ENCODE peak calls at places on chromosome 22, in six cellular contexts. One of them, this sample, is unnamed.

GRCh38 chr22:36528336-36528735 is 630 bp downstream of the EIF3D start:
- DNase-seq in adrenal gland: no peak
- DNase-seq in CD8-positive, alpha-beta T cell: no peak
- DNase-seq in IMR-90: no peak
- DNase-seq in neuronal stem cell: no peak
- DNase-seq in H7: peak; percentile 36
- DNase-seq in this sample: no peak

GRCh38 chr22:23431337-23432072 is 148.6 kb downstream of the IGLL1 start:
- DNase-seq in adrenal gland: peak; percentile 56
- DNase-seq in CD8-positive, alpha-beta T cell: no peak
- DNase-seq in IMR-90: no peak
- DNase-seq in neuronal stem cell: no peak
- DNase-seq in H7: no peak
- DNase-seq in this sample: no peak

GRCh38 chr22:48872271-48873260 is 955.1 kb downstream of the BRD1 start:
- DNase-seq in adrenal gland: no peak
- DNase-seq in CD8-positive, alpha-beta T cell: no peak
- DNase-seq in IMR-90: no peak
- DNase-seq in neuronal stem cell: no peak
- DNase-seq in H7: peak; percentile 44
- DNase-seq in this sample: no peak

GRCh38 chr22:39574779-39575551 is 4.4 kb downstream of the CACNA1I start:
- DNase-seq in adrenal gland: peak; percentile 95
- DNase-seq in CD8-positive, alpha-beta T cell: no peak
- DNase-seq in IMR-90: peak; percentile 95
- DNase-seq in neuronal stem cell: no peak
- DNase-seq in H7: peak; percentile 54
- DNase-seq in this sample: peak; percentile 94

GRCh38 chr22:30675436-30675835 is 7.8 kb upstream of the DUSP18 start:
- DNase-seq in adrenal gland: no peak
- DNase-seq in CD8-positive, alpha-beta T cell: no peak
- DNase-seq in IMR-90: no peak
- DNase-seq in neuronal stem cell: no peak
- DNase-seq in H7: no peak
- DNase-seq in this sample: no peak

GRCh38 chr22:46085831-46086576 is 64.3 kb upstream of the PPARA start:
- DNase-seq in adrenal gland: peak; percentile 60
- DNase-seq in CD8-positive, alpha-beta T cell: no peak
- DNase-seq in IMR-90: no peak
- DNase-seq in neuronal stem cell: no peak
- DNase-seq in H7: no peak
- DNase-seq in this sample: peak; percentile 97

GRCh38 chr22:45268167-45268957 is 16.4 kb upstream of the UPK3A start:
- DNase-seq in adrenal gland: no peak
- DNase-seq in CD8-positive, alpha-beta T cell: no peak
- DNase-seq in IMR-90: no peak
- DNase-seq in neuronal stem cell: peak; percentile 89
- DNase-seq in H7: peak; percentile 99
- DNase-seq in this sample: peak; percentile 26

GRCh38 chr22:50699754-50700386 is 27.2 kb downstream of the SHANK3 start:
- DNase-seq in adrenal gland: peak; percentile 3
- DNase-seq in CD8-positive, alpha-beta T cell: no peak
- DNase-seq in IMR-90: no peak
- DNase-seq in neuronal stem cell: no peak
- DNase-seq in H7: peak; percentile 95
- DNase-seq in this sample: no peak

GRCh38 chr22:29985912-29986311 is 94.4 kb upstream of the HORMAD2 start:
- DNase-seq in adrenal gland: no peak
- DNase-seq in CD8-positive, alpha-beta T cell: no peak
- DNase-seq in IMR-90: no peak
- DNase-seq in neuronal stem cell: no peak
- DNase-seq in H7: no peak
- DNase-seq in this sample: no peak

GRCh38 chr22:42190274-42190673 is 59.7 kb upstream of the CYP2D6 start:
- DNase-seq in adrenal gland: peak; percentile 17
- DNase-seq in CD8-positive, alpha-beta T cell: no peak
- DNase-seq in IMR-90: no peak
- DNase-seq in neuronal stem cell: no peak
- DNase-seq in H7: no peak
- DNase-seq in this sample: peak; percentile 51

GRCh38 chr22:49406047-49406650 is 421.5 kb downstream of the BRD1 start:
- DNase-seq in adrenal gland: no peak
- DNase-seq in CD8-positive, alpha-beta T cell: no peak
- DNase-seq in IMR-90: no peak
- DNase-seq in neuronal stem cell: no peak
- DNase-seq in H7: peak; percentile 15
- DNase-seq in this sample: no peak

GRCh38 chr22:32852346-32853251 is 51.1 kb downstream of the TIMP3 start:
- DNase-seq in adrenal gland: peak; percentile 73
- DNase-seq in CD8-positive, alpha-beta T cell: no peak
- DNase-seq in IMR-90: no peak
- DNase-seq in neuronal stem cell: no peak
- DNase-seq in H7: no peak
- DNase-seq in this sample: no peak

GRCh38 chr22:26169312-26170111 is at the start of gene SEZ6L:
- DNase-seq in adrenal gland: no peak
- DNase-seq in CD8-positive, alpha-beta T cell: no peak
- DNase-seq in IMR-90: no peak
- DNase-seq in neuronal stem cell: peak; percentile 47
- DNase-seq in H7: peak; percentile 87
- DNase-seq in this sample: no peak

GRCh38 chr22:44455151-44455962 is 42.7 kb downstream of the RTL6 start:
- DNase-seq in adrenal gland: no peak
- DNase-seq in CD8-positive, alpha-beta T cell: peak; percentile 82
- DNase-seq in IMR-90: no peak
- DNase-seq in neuronal stem cell: no peak
- DNase-seq in H7: no peak
- DNase-seq in this sample: no peak

GRCh38 chr22:46941958-46942815 is 179.7 kb downstream of the TBC1D22A start:
- DNase-seq in adrenal gland: no peak
- DNase-seq in CD8-positive, alpha-beta T cell: no peak
- DNase-seq in IMR-90: peak; percentile 13
- DNase-seq in neuronal stem cell: no peak
- DNase-seq in H7: no peak
- DNase-seq in this sample: peak; percentile 29

GRCh38 chr22:45318558-45319318 is 9.0 kb downstream of the FAM118A start:
- DNase-seq in adrenal gland: no peak
- DNase-seq in CD8-positive, alpha-beta T cell: peak; percentile 63
- DNase-seq in IMR-90: peak; percentile 70
- DNase-seq in neuronal stem cell: no peak
- DNase-seq in H7: no peak
- DNase-seq in this sample: no peak

GRCh38 chr22:46049726-46050450 is 72.9 kb upstream of the WNT7B start:
- DNase-seq in adrenal gland: peak; percentile 5
- DNase-seq in CD8-positive, alpha-beta T cell: no peak
- DNase-seq in IMR-90: no peak
- DNase-seq in neuronal stem cell: no peak
- DNase-seq in H7: no peak
- DNase-seq in this sample: no peak

DNA sequence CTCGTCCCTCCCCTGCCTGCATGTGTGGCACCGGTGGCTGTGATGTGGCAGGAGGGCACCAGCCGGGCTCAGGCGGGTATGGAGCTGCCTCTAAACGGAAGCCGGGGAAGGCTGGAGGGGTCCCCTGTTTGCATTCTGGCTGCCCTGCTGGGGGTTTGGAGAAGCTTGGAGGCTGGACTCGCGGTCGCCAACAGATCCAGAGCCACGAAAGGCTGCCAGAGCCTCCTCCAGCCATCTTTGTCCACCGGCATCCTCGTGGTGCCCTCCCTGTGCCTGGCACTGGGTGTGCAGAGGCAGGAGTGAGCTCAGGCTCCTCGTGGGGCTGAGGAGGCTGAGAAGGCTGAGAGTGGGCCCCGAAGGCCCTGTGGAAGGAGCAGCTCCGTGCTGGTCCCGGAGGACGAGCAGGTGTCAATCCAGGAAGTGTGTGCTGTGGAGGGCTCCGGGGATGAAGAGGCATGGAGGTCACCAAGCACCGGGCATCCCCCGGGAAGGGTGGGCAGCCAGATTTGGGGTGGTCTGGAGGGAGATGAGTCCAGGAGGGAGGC is 937 bp downstream of the KDELR3 start:
- DNase-seq in adrenal gland: no peak
- DNase-seq in CD8-positive, alpha-beta T cell: no peak
- DNase-seq in IMR-90: no peak
- DNase-seq in neuronal stem cell: no peak
- DNase-seq in H7: peak; percentile 63
- DNase-seq in this sample: no peak
- H3K4me3 ChIP-seq in adrenal gland: no peak overlapping the region
- H3K4me3 ChIP-seq in CD8-positive, alpha-beta T cell: no peak overlapping the region
- H3K4me3 ChIP-seq in IMR-90: peak overlapping the region; percentile 95
- H3K4me3 ChIP-seq in neuronal stem cell: peak overlapping the region; percentile 49
- H3K4me3 ChIP-seq in H7: no peak overlapping the region
- H3K4me3 ChIP-seq in this sample: peak overlapping the region; percentile 65

GRCh38 chr22:17777717-17778044 is 3.4 kb upstream of the BID start:
- DNase-seq in adrenal gland: no peak
- DNase-seq in CD8-positive, alpha-beta T cell: no peak
- DNase-seq in IMR-90: no peak
- DNase-seq in neuronal stem cell: no peak
- DNase-seq in H7: no peak
- DNase-seq in this sample: no peak
- H3K4me3 ChIP-seq in adrenal gland: no peak overlapping the region
- H3K4me3 ChIP-seq in CD8-positive, alpha-beta T cell: peak overlapping the region; percentile 100
- H3K4me3 ChIP-seq in IMR-90: no peak overlapping the region
- H3K4me3 ChIP-seq in neuronal stem cell: no peak overlapping the region
- H3K4me3 ChIP-seq in H7: no peak overlapping the region
- H3K4me3 ChIP-seq in this sample: no peak overlapping the region

GRCh38 chr22:24950272-24950902 is 2.1 kb upstream of the KIAA1671 start:
- DNase-seq in adrenal gland: no peak
- DNase-seq in CD8-positive, alpha-beta T cell: no peak
- DNase-seq in IMR-90: peak; percentile 8
- DNase-seq in neuronal stem cell: no peak
- DNase-seq in H7: peak; percentile 87
- DNase-seq in this sample: peak; percentile 50
- H3K4me3 ChIP-seq in adrenal gland: no peak overlapping the region
- H3K4me3 ChIP-seq in CD8-positive, alpha-beta T cell: no peak overlapping the region
- H3K4me3 ChIP-seq in IMR-90: no peak overlapping the region
- H3K4me3 ChIP-seq in neuronal stem cell: peak overlapping the region; percentile 34
- H3K4me3 ChIP-seq in H7: peak overlapping the region; percentile 26
- H3K4me3 ChIP-seq in this sample: no peak overlapping the region

DNA sequence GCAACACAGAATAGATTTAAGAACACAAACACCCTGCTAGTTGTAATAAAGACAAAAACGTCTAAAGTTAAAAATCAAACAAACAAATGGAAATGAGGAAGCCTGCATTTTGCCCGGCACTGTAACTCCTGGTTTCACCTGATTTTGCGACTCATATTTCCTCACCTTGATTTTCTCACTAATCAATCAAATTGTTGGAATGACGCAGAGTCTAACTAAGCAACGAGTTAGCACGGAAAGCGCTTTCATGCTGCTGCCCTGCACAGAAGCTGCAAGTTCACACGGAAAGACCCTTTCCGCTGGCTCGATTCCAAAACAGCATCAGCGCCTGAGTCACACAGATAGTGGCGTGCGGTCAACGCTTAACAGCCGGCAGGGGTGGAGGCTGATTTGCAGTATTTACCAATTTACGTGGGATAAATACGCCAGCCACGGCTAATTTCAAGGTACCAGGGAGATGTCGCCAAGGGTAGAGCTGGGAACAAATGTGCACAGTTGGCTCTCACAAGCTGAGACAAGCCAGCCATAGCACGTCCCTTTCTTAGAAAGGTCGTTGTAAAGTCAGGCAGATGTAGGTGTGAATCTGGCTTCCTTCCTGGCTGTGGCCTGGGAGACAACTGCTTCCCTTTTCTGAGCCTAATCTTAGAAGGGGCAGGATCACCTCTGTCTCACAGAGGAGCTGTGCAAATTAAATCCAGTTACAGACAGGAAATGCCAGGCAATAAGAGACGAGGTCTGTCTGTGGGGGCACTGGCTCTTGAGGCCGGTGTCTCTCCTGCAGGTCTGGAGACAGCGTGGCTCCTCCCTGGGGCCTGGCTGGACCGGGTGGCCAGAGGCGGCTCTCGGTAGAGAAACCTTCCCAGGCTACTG is 76.9 kb upstream of the TTLL12 start:
- DNase-seq in adrenal gland: peak; percentile 51
- DNase-seq in CD8-positive, alpha-beta T cell: peak; percentile 85
- DNase-seq in IMR-90: peak; percentile 88
- DNase-seq in neuronal stem cell: no peak
- DNase-seq in H7: no peak
- DNase-seq in this sample: no peak
- H3K4me3 ChIP-seq in adrenal gland: no peak overlapping the region
- H3K4me3 ChIP-seq in CD8-positive, alpha-beta T cell: peak overlapping the region; percentile 23
- H3K4me3 ChIP-seq in IMR-90: no peak overlapping the region
- H3K4me3 ChIP-seq in neuronal stem cell: no peak overlapping the region
- H3K4me3 ChIP-seq in H7: no peak overlapping the region
- H3K4me3 ChIP-seq in this sample: no peak overlapping the region

GRCh38 chr22:21984793-21985192 is 2.2 kb upstream of the TOP3B start:
- DNase-seq in adrenal gland: no peak
- DNase-seq in CD8-positive, alpha-beta T cell: no peak
- DNase-seq in IMR-90: peak; percentile 40
- DNase-seq in neuronal stem cell: peak; percentile 31
- DNase-seq in H7: peak; percentile 81
- DNase-seq in this sample: peak; percentile 27
- H3K4me3 ChIP-seq in adrenal gland: no peak overlapping the region
- H3K4me3 ChIP-seq in CD8-positive, alpha-beta T cell: no peak overlapping the region
- H3K4me3 ChIP-seq in IMR-90: no peak overlapping the region
- H3K4me3 ChIP-seq in neuronal stem cell: no peak overlapping the region
- H3K4me3 ChIP-seq in H7: no peak overlapping the region
- H3K4me3 ChIP-seq in this sample: no peak overlapping the region

GRCh38 chr22:20264614-20265452 is 3.3 kb downstream of the RTN4R start:
- DNase-seq in adrenal gland: no peak
- DNase-seq in CD8-positive, alpha-beta T cell: no peak
- DNase-seq in IMR-90: no peak
- DNase-seq in neuronal stem cell: no peak
- DNase-seq in H7: no peak
- DNase-seq in this sample: no peak

GRCh38 chr22:20268289-20268349 is at the start of gene RTN4R:
- DNase-seq in adrenal gland: no peak
- DNase-seq in CD8-positive, alpha-beta T cell: no peak
- DNase-seq in IMR-90: no peak
- DNase-seq in neuronal stem cell: no peak
- DNase-seq in H7: no peak
- DNase-seq in this sample: no peak

GRCh38 chr22:20271114-20271994 is 3.2 kb upstream of the RTN4R start:
- DNase-seq in adrenal gland: peak; percentile 59
- DNase-seq in CD8-positive, alpha-beta T cell: no peak
- DNase-seq in IMR-90: no peak
- DNase-seq in neuronal stem cell: no peak
- DNase-seq in H7: no peak
- DNase-seq in this sample: peak; percentile 88

GRCh38 chr22:20267441-20268288 is 453 bp downstream of the RTN4R start:
- DNase-seq in adrenal gland: no peak
- DNase-seq in CD8-positive, alpha-beta T cell: peak; percentile 53
- DNase-seq in IMR-90: no peak
- DNase-seq in neuronal stem cell: no peak
- DNase-seq in H7: peak; percentile 88
- DNase-seq in this sample: peak; percentile 14

GRCh38 chr22:20268350-20269012 is 363 bp upstream of the RTN4R start:
- DNase-seq in adrenal gland: peak; percentile 54
- DNase-seq in CD8-positive, alpha-beta T cell: peak; percentile 77
- DNase-seq in IMR-90: peak; percentile 19
- DNase-seq in neuronal stem cell: peak; percentile 72
- DNase-seq in H7: peak; percentile 95
- DNase-seq in this sample: peak; percentile 57
- H3K4me3 ChIP-seq in adrenal gland: no peak overlapping the region
- H3K4me3 ChIP-seq in CD8-positive, alpha-beta T cell: no peak overlapping the region
- H3K4me3 ChIP-seq in IMR-90: peak overlapping the region; percentile 20
- H3K4me3 ChIP-seq in neuronal stem cell: peak overlapping the region; percentile 67
- H3K4me3 ChIP-seq in H7: peak overlapping the region; percentile 33
- H3K4me3 ChIP-seq in this sample: peak overlapping the region; percentile 35